ENCODE peak calls at places on chromosomes 2 and 18, in four cellular contexts. F is osteocyte, X is H4, O is dorsolateral prefrontal cortex. C is an unnamed sample.

GRCh38 chr2:120398961-120399888 is 53.3 kb downstream of the INHBB start:
- DNase-seq in F (no peak), X (peak; percentile 39), O (no peak), C (no peak)

GRCh38 chr2:106113362-106113971 is 80.6 kb downstream of the UXS1 start:
- DNase-seq in F (no peak), X (no peak), O (no peak), C (no peak)

GRCh38 chr2:49068613-49069012 is 85.7 kb downstream of the FSHR start:
- DNase-seq in F (no peak), X (no peak), O (no peak), C (no peak)

GRCh38 chr2:65292095-65292378 is 64.4 kb downstream of the ACTR2 start:
- DNase-seq in F (no peak), X (no peak), O (no peak), C (no peak)

GRCh38 chr18:43671431-43671830 is 394.1 kb upstream of the SYT4 start:
- DNase-seq in F (no peak), X (no peak), O (no peak), C (no peak)

GRCh38 chr2:235613671-235614070 is 119.8 kb downstream of the AGAP1 start:
- DNase-seq in F (no peak), X (no peak), O (no peak), C (no peak)

GRCh38 chr2:69694894-69695849 is 46.8 kb upstream of the ANXA4 start:
- DNase-seq in F (no peak), X (peak; percentile 85), O (no peak), C (no peak)

GRCh38 chr2:58973831-58974281 is 732.7 kb upstream of the FANCL start:
- DNase-seq in F (no peak), X (no peak), O (no peak), C (no peak)

GRCh38 chr2:149601141-149601796 is 13.7 kb upstream of the MMADHC start:
- DNase-seq in F (no peak), X (no peak), O (no peak), C (no peak)

GRCh38 chr2:113685471-113685870 is 58.4 kb downstream of the RABL2A start:
- DNase-seq in F (no peak), X (peak; percentile 62), O (no peak), C (no peak)

GRCh38 chr18:43805646-43806194 is 528.4 kb upstream of the SYT4 start:
- DNase-seq in F (no peak), X (peak; percentile 50), O (no peak), C (no peak)

GRCh38 chr18:57925706-57926105 is 118.3 kb upstream of the NEDD4L start:
- DNase-seq in F (no peak), X (no peak), O (no peak), C (no peak)

GRCh38 chr18:40413160-40413559 is 1541.9 kb upstream of the PIK3C3 start:
- DNase-seq in F (no peak), X (peak; percentile 7), O (no peak), C (no peak)

GRCh38 chr2:150472122-150472899 is 15.2 kb downstream of the RND3 start:
- DNase-seq in F (no peak), X (peak; percentile 33), O (no peak), C (no peak)

GRCh38 chr18:60322591-60322990 is 50.0 kb downstream of the MC4R start:
- DNase-seq in F (no peak), X (no peak), O (no peak), C (no peak)

GRCh38 chr2:178328037-178328436 is 122.9 kb downstream of the PRKRA start:
- DNase-seq in F (no peak), X (no peak), O (no peak), C (no peak)

GRCh38 chr2:176997074-176997791 is 215.4 kb upstream of the HNRNPA3 start:
- DNase-seq in F (no peak), X (peak; percentile 76), O (no peak), C (no peak)

GRCh38 chr2:171726841-171727460 is 39.7 kb downstream of the DYNC1I2 start:
- DNase-seq in F (no peak), X (no peak), O (no peak), C (no peak)

GRCh38 chr2:68157002-68157401 is 686 bp upstream of the PNO1 start:
- DNase-seq in F (peak; percentile 85), X (no peak), O (no peak), C (no peak)

GRCh38 chr2:232333361-232334135 is 45.0 kb upstream of the ALPP start:
- DNase-seq in F (no peak), X (no peak), O (peak; percentile 43), C (no peak)

GRCh38 chr18:33062834-33063364 is 290.1 kb upstream of the KLHL14 start:
- DNase-seq in F (no peak), X (no peak), O (no peak), C (no peak)

GRCh38 chr2:15620857-15621471 is 29.3 kb downstream of the DDX1 start:
- DNase-seq in F (no peak), X (no peak), O (no peak), C (no peak)

GRCh38 chr2:47777268-47777972 is 5.5 kb upstream of the MSH6 start:
- DNase-seq in F (no peak), X (no peak), O (no peak), C (no peak)

GRCh38 chr2:64644240-64645013 is 9.3 kb downstream of the SERTAD2 start:
- DNase-seq in F (peak; percentile 89), X (peak; percentile 93), O (no peak), C (no peak)

GRCh38 chr2:169705927-169706326 is 11.7 kb downstream of the PHOSPHO2 start:
- DNase-seq in F (no peak), X (no peak), O (no peak), C (no peak)

GRCh38 chr2:5330961-5331360 is 361.2 kb upstream of the SOX11 start:
- DNase-seq in F (no peak), X (no peak), O (no peak), C (no peak)

GRCh38 chr2:105802587-105802986 is 57.9 kb downstream of the NCK2 start:
- DNase-seq in F (no peak), X (no peak), O (no peak), C (peak; percentile 58)

GRCh38 chr2:112713585-112713925 is 7.3 kb upstream of the NT5DC4 start:
- DNase-seq in F (peak; percentile 74), X (no peak), O (no peak), C (no peak)

GRCh38 chr2:121281694-121282093 is 3.3 kb downstream of the TFCP2L1 start:
- DNase-seq in F (no peak), X (no peak), O (no peak), C (no peak)

GRCh38 chr2:134127496-134127895 is 126.4 kb upstream of the MGAT5 start:
- DNase-seq in F (no peak), X (no peak), O (no peak), C (peak; percentile 54)